ENCODE peak calls at places on chromosomes 16 and 17, in five cellular contexts. One of them, this sample, is unnamed.

GRCh38 chr16:89805136-89805905 is 11.1 kb downstream of the FANCA start:
- DNase-seq in testis: no peak
- DNase-seq in K562: no peak
- DNase-seq in heart left ventricle: no peak
- DNase-seq in IMR-90: peak
- DNase-seq in this sample: no peak

GRCh38 chr17:2949469-2950044 is 113.8 kb downstream of the OR1D5 start:
- DNase-seq in testis: no peak
- DNase-seq in K562: no peak
- DNase-seq in heart left ventricle: no peak
- DNase-seq in IMR-90: peak
- DNase-seq in this sample: peak

GRCh38 chr17:20968913-20969616 is 73.7 kb downstream of the USP22 start:
- DNase-seq in testis: no peak
- DNase-seq in K562: no peak
- DNase-seq in heart left ventricle: no peak
- DNase-seq in IMR-90: no peak
- DNase-seq in this sample: no peak

GRCh38 chr17:17491546-17491988 is 4.6 kb downstream of the RASD1 start:
- DNase-seq in testis: no peak
- DNase-seq in K562: no peak
- DNase-seq in heart left ventricle: no peak
- DNase-seq in IMR-90: no peak
- DNase-seq in this sample: peak

GRCh38 chr16:86697715-86698114 is 119.4 kb downstream of the FOXL1 start:
- DNase-seq in testis: no peak
- DNase-seq in K562: no peak
- DNase-seq in heart left ventricle: no peak
- DNase-seq in IMR-90: peak
- DNase-seq in this sample: no peak

GRCh38 chr16:29900888-29901606 is 759 bp downstream of the ASPHD1 start:
- DNase-seq in testis: no peak
- DNase-seq in K562: no peak
- DNase-seq in heart left ventricle: no peak
- DNase-seq in IMR-90: no peak
- DNase-seq in this sample: no peak

GRCh38 chr17:30958187-30958586 is 12.7 kb upstream of the RNF135 start:
- DNase-seq in testis: no peak
- DNase-seq in K562: no peak
- DNase-seq in heart left ventricle: no peak
- DNase-seq in IMR-90: no peak
- DNase-seq in this sample: no peak

GRCh38 chr17:82240506-82241182 is 11.8 kb downstream of the SLC16A3 start:
- DNase-seq in testis: no peak
- DNase-seq in K562: no peak
- DNase-seq in heart left ventricle: no peak
- DNase-seq in IMR-90: no peak
- DNase-seq in this sample: no peak

GRCh38 chr16:80997139-80997798 is 9.4 kb downstream of the CMC2 start:
- DNase-seq in testis: no peak
- DNase-seq in K562: no peak
- DNase-seq in heart left ventricle: no peak
- DNase-seq in IMR-90: no peak
- DNase-seq in this sample: no peak

GRCh38 chr17:74117999-74118421 is 85.5 kb upstream of the RPL38 start:
- DNase-seq in testis: no peak
- DNase-seq in K562: no peak
- DNase-seq in heart left ventricle: no peak
- DNase-seq in IMR-90: no peak
- DNase-seq in this sample: peak

GRCh38 chr17:81018044-81018802 is 16.7 kb upstream of the BAIAP2 start:
- DNase-seq in testis: no peak
- DNase-seq in K562: peak
- DNase-seq in heart left ventricle: peak
- DNase-seq in IMR-90: peak
- DNase-seq in this sample: no peak

GRCh38 chr17:37191219-37191618 is 184.6 kb upstream of the C17orf78 start:
- DNase-seq in testis: no peak
- DNase-seq in K562: no peak
- DNase-seq in heart left ventricle: no peak
- DNase-seq in IMR-90: peak
- DNase-seq in this sample: no peak

GRCh38 chr17:17166446-17166845 is 39.7 kb downstream of the PLD6 start:
- DNase-seq in testis: no peak
- DNase-seq in K562: no peak
- DNase-seq in heart left ventricle: no peak
- DNase-seq in IMR-90: no peak
- DNase-seq in this sample: no peak

GRCh38 chr17:81097134-81097942 is 62.4 kb downstream of the BAIAP2 start:
- DNase-seq in testis: peak
- DNase-seq in K562: peak
- DNase-seq in heart left ventricle: peak
- DNase-seq in IMR-90: peak
- DNase-seq in this sample: peak

GRCh38 chr17:55402374-55402773 is 19.3 kb downstream of the MMD start:
- DNase-seq in testis: no peak
- DNase-seq in K562: peak
- DNase-seq in heart left ventricle: no peak
- DNase-seq in IMR-90: peak
- DNase-seq in this sample: no peak

GRCh38 chr16:30473231-30474061 is 904 bp downstream of the ITGAL start:
- DNase-seq in testis: no peak
- DNase-seq in K562: no peak
- DNase-seq in heart left ventricle: no peak
- DNase-seq in IMR-90: no peak
- DNase-seq in this sample: no peak

GRCh38 chr17:57604771-57605733 is 140.0 kb downstream of the CCDC182 start:
- DNase-seq in testis: peak
- DNase-seq in K562: no peak
- DNase-seq in heart left ventricle: peak
- DNase-seq in IMR-90: peak
- DNase-seq in this sample: no peak

GRCh38 chr17:38725066-38725465 is 5.1 kb upstream of the CISD3 start:
- DNase-seq in testis: no peak
- DNase-seq in K562: no peak
- DNase-seq in heart left ventricle: no peak
- DNase-seq in IMR-90: no peak
- DNase-seq in this sample: no peak

GRCh38 chr17:74414510-74414909 is 17.4 kb upstream of the GPRC5C start:
- DNase-seq in testis: no peak
- DNase-seq in K562: no peak
- DNase-seq in heart left ventricle: no peak
- DNase-seq in IMR-90: no peak
- DNase-seq in this sample: no peak

GRCh38 chr17:27430882-27431491 is 25.3 kb upstream of the KSR1 start:
- DNase-seq in testis: peak
- DNase-seq in K562: peak
- DNase-seq in heart left ventricle: no peak
- DNase-seq in IMR-90: peak
- DNase-seq in this sample: no peak

GRCh38 chr16:87826798-87827587 is 42.3 kb downstream of the SLC7A5 start:
- DNase-seq in testis: no peak
- DNase-seq in K562: no peak
- DNase-seq in heart left ventricle: no peak
- DNase-seq in IMR-90: no peak
- DNase-seq in this sample: no peak

GRCh38 chr17:50201226-50201854 is at the start of gene COL1A1:
- DNase-seq in testis: peak
- DNase-seq in K562: no peak
- DNase-seq in heart left ventricle: peak
- DNase-seq in IMR-90: peak
- DNase-seq in this sample: peak

GRCh38 chr17:61972311-61972710 is 44.5 kb upstream of the INTS2 start:
- DNase-seq in testis: no peak
- DNase-seq in K562: no peak
- DNase-seq in heart left ventricle: no peak
- DNase-seq in IMR-90: no peak
- DNase-seq in this sample: no peak

GRCh38 chr17:40113961-40114272 is 7.9 kb upstream of the MSL1 start:
- DNase-seq in testis: no peak
- DNase-seq in K562: no peak
- DNase-seq in heart left ventricle: no peak
- DNase-seq in IMR-90: peak
- DNase-seq in this sample: no peak
- H3K4me3 ChIP-seq in testis: no peak
- H3K4me3 ChIP-seq in K562: no peak
- H3K4me3 ChIP-seq in heart left ventricle: no peak
- H3K4me3 ChIP-seq in IMR-90: no peak
- H3K4me3 ChIP-seq in this sample: no peak

DNA sequence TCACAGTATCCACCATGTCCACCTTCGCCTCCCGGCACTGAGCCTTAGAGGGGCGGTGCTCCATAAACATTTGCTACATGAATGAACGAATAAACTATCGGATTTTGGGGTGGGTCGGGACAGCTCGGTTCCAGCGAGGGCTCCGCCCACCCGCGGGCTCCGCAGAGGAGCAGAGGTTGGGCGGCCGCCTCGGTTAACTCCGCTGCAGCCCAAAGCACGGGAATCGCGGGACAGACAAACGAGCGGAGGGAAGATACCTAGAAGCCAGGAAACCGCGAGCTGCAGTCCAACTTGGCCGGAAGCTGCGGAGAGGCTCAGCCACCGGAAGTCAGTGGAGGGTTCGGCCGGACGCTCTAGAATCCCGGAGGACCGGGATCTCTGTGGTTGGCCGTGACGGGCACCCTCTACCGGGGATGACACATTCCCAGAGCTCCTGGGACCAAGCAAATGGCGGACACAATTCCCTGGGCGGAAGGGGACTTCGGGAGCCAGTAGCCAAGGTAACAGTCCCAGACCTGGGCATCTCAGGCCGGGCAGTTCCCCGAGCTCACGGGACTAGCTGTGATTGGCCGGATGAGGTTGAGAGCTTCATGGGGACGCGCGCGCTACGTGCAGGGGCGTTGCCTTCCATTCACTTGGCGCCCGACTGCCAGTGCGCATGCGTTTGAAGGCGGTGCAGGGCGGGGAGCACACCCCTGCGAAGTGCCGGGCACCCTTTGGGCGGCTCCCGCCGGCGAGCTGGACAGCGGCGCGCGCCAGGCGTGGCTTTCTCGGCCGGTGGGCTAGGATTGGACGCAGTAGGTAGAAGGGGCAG is 489 bp upstream of the MAPK7 start:
- DNase-seq in testis: peak
- DNase-seq in K562: peak
- DNase-seq in heart left ventricle: peak
- DNase-seq in IMR-90: peak
- DNase-seq in this sample: peak
- TF ChIP-seq POLR2A in testis: no peak
- TF ChIP-seq POLR2A in K562: peak
- TF ChIP-seq POLR2A in heart left ventricle: peak
- TF ChIP-seq POLR2A in IMR-90: peak
- TF ChIP-seq POLR2A in this sample: peak

DNA sequence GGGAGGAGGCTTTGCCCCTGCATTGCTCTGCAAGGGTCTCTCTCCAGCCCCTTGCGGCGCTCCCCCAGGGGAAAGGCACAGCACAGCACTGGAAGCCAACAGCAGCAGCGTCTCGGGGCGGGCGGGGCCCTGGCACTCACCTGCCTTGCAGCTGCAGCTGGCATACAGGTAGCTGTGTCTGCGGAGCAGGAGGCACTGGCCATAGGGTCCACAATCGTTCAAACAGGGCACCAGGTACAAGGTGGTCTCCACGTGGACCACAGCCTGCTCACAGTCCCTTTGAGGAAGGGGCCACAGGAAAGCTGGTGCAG is 4.2 kb upstream of the MRPL28 start:
- DNase-seq in testis: no peak
- DNase-seq in K562: no peak
- DNase-seq in heart left ventricle: no peak
- DNase-seq in IMR-90: no peak
- DNase-seq in this sample: no peak
- H3K4me3 ChIP-seq in testis: no peak
- H3K4me3 ChIP-seq in K562: no peak
- H3K4me3 ChIP-seq in heart left ventricle: no peak
- H3K4me3 ChIP-seq in IMR-90: no peak
- H3K4me3 ChIP-seq in this sample: no peak

DNA sequence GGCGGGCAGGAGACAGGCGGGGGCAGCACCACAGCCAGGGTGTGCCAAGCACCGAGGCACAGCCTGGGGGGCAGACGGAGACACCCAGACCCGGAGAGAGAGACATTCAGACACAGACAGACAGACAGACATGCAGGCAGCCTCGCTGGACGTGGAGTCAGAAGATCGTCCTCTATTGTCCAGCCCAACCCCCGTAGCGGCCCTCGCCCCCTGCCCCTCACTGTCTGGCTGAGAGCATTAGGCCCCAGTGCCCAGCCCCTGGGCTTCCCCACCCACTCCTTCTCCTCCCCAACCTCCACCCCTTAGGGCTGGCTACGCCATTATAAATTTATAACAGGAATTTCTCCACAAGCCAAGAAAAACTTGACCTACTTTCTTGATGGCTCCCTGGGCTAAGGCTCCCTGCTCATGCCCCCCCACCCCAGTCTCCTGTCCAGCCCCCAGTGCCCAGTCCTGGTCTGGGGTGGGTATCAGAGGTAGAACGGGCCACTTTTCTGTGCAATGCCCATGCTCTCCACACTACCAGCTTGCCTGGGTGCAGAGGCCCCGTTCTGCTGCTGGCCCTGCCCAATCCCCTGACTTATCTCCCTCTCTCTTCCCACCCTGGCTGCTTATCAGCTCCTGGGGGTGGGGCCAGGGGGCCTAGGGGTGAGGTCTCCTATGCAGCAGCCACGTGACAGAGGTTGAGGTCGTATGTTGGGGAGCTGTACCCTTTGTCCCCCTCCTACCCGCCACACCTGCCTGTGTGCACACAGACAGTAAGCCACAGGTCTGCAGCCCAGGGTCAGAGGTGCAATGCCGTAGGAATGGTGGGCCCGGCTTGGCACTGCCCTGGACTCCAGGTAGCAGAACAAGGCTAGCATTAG is 9.9 kb downstream of the THRA start:
- DNase-seq in testis: peak
- DNase-seq in K562: peak
- DNase-seq in heart left ventricle: peak
- DNase-seq in IMR-90: no peak
- DNase-seq in this sample: no peak
- TF ChIP-seq POLR2A in testis: no peak
- TF ChIP-seq POLR2A in K562: no peak
- TF ChIP-seq POLR2A in heart left ventricle: no peak
- TF ChIP-seq POLR2A in IMR-90: no peak
- TF ChIP-seq POLR2A in this sample: no peak

GRCh38 chr16:85029413-85029794 is 1.8 kb downstream of the KIAA0513 start:
- DNase-seq in testis: peak
- DNase-seq in K562: peak
- DNase-seq in heart left ventricle: no peak
- DNase-seq in IMR-90: peak
- DNase-seq in this sample: no peak
- H3K4me3 ChIP-seq in testis: no peak
- H3K4me3 ChIP-seq in K562: no peak
- H3K4me3 ChIP-seq in heart left ventricle: no peak
- H3K4me3 ChIP-seq in IMR-90: no peak
- H3K4me3 ChIP-seq in this sample: peak

DNA sequence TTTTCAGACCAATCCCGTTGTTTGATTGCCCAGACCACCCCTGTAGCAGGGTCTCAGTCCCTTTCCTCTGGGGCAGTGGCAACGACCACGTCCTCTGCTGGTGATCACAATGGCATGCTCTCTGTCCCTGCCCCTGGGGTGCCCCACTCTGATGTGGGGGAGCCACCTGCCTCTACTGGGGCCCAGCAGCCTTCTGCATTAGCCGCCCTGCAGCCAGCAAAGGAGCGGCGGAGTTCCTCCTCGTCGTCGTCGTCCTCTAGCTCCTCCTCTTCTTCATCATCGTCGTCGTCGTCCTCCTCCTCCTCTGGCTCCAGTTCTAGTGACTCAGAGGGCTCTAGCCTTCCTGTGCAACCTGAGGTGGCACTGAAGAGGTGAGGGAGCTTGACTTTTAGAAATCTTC is 9.2 kb downstream of the ELOB start:
- DNase-seq in testis: no peak
- DNase-seq in K562: no peak
- DNase-seq in heart left ventricle: no peak
- DNase-seq in IMR-90: no peak
- DNase-seq in this sample: no peak
- TF ChIP-seq POLR2A in testis: no peak
- TF ChIP-seq POLR2A in K562: peak
- TF ChIP-seq POLR2A in heart left ventricle: no peak
- TF ChIP-seq POLR2A in IMR-90: no peak
- TF ChIP-seq POLR2A in this sample: no peak

This sample was measured in suprapubic skin.